ENCODE peak calls at places on chromosomes 11 and 22, in nine cellular contexts. One of them, this sample, is unnamed.

GRCh38 chr11:116275634-116276033 is 497.2 kb downstream of the BUD13 start:
- DNase-seq in activated CD8-positive, alpha-beta memory T cell treated with anti-CD3 and anti-CD28 coated beads, Interleukin-2, amount 50 U/mL, for 4 hours: no peak
- DNase-seq in heart right ventricle: no peak
- DNase-seq in small intestine: no peak
- DNase-seq in GM23338: no peak
- DNase-seq in AG09309: no peak
- DNase-seq in NCI-H1436 treated with DMSO at 0.1 percent for 48 hours: no peak
- DNase-seq in B cell: no peak
- DNase-seq in mesothelial cell of epicardium: no peak
- DNase-seq in this sample: no peak

GRCh38 chr11:19712281-19713220 is at the start of gene NAV2:
- DNase-seq in activated CD8-positive, alpha-beta memory T cell treated with anti-CD3 and anti-CD28 coated beads, Interleukin-2, amount 50 U/mL, for 4 hours: peak
- DNase-seq in heart right ventricle: peak
- DNase-seq in small intestine: peak
- DNase-seq in GM23338: peak
- DNase-seq in AG09309: peak
- DNase-seq in NCI-H1436 treated with DMSO at 0.1 percent for 48 hours: peak
- DNase-seq in B cell: peak
- DNase-seq in mesothelial cell of epicardium: peak
- DNase-seq in this sample: peak

GRCh38 chr11:66195867-66196266 is 72.6 kb upstream of the RAB1B start:
- DNase-seq in activated CD8-positive, alpha-beta memory T cell treated with anti-CD3 and anti-CD28 coated beads, Interleukin-2, amount 50 U/mL, for 4 hours: no peak
- DNase-seq in heart right ventricle: no peak
- DNase-seq in small intestine: no peak
- DNase-seq in GM23338: no peak
- DNase-seq in AG09309: no peak
- DNase-seq in NCI-H1436 treated with DMSO at 0.1 percent for 48 hours: no peak
- DNase-seq in B cell: no peak
- DNase-seq in mesothelial cell of epicardium: no peak
- DNase-seq in this sample: peak

GRCh38 chr11:5476184-5476819 is 12.2 kb upstream of the OR52D1 start:
- DNase-seq in activated CD8-positive, alpha-beta memory T cell treated with anti-CD3 and anti-CD28 coated beads, Interleukin-2, amount 50 U/mL, for 4 hours: peak
- DNase-seq in heart right ventricle: no peak
- DNase-seq in small intestine: peak
- DNase-seq in GM23338: peak
- DNase-seq in AG09309: peak
- DNase-seq in NCI-H1436 treated with DMSO at 0.1 percent for 48 hours: no peak
- DNase-seq in B cell: peak
- DNase-seq in mesothelial cell of epicardium: no peak
- DNase-seq in this sample: peak

GRCh38 chr22:49734390-49734789 is 93.3 kb downstream of the BRD1 start:
- DNase-seq in activated CD8-positive, alpha-beta memory T cell treated with anti-CD3 and anti-CD28 coated beads, Interleukin-2, amount 50 U/mL, for 4 hours: no peak
- DNase-seq in heart right ventricle: no peak
- DNase-seq in small intestine: no peak
- DNase-seq in GM23338: no peak
- DNase-seq in AG09309: no peak
- DNase-seq in NCI-H1436 treated with DMSO at 0.1 percent for 48 hours: no peak
- DNase-seq in B cell: no peak
- DNase-seq in mesothelial cell of epicardium: no peak
- DNase-seq in this sample: no peak

GRCh38 chr11:57568330-57568766 is 876 bp upstream of the UBE2L6 start:
- DNase-seq in activated CD8-positive, alpha-beta memory T cell treated with anti-CD3 and anti-CD28 coated beads, Interleukin-2, amount 50 U/mL, for 4 hours: peak
- DNase-seq in heart right ventricle: peak
- DNase-seq in small intestine: no peak
- DNase-seq in GM23338: peak
- DNase-seq in AG09309: peak
- DNase-seq in NCI-H1436 treated with DMSO at 0.1 percent for 48 hours: no peak
- DNase-seq in B cell: no peak
- DNase-seq in mesothelial cell of epicardium: no peak
- DNase-seq in this sample: peak

GRCh38 chr22:49197500-49197899 is 630.2 kb downstream of the BRD1 start:
- DNase-seq in activated CD8-positive, alpha-beta memory T cell treated with anti-CD3 and anti-CD28 coated beads, Interleukin-2, amount 50 U/mL, for 4 hours: no peak
- DNase-seq in heart right ventricle: no peak
- DNase-seq in small intestine: no peak
- DNase-seq in GM23338: no peak
- DNase-seq in AG09309: no peak
- DNase-seq in NCI-H1436 treated with DMSO at 0.1 percent for 48 hours: no peak
- DNase-seq in B cell: no peak
- DNase-seq in mesothelial cell of epicardium: peak
- DNase-seq in this sample: no peak

GRCh38 chr11:47797633-47798032 is 30.5 kb upstream of the FNBP4 start:
- DNase-seq in activated CD8-positive, alpha-beta memory T cell treated with anti-CD3 and anti-CD28 coated beads, Interleukin-2, amount 50 U/mL, for 4 hours: peak
- DNase-seq in heart right ventricle: no peak
- DNase-seq in small intestine: peak
- DNase-seq in GM23338: no peak
- DNase-seq in AG09309: peak
- DNase-seq in NCI-H1436 treated with DMSO at 0.1 percent for 48 hours: no peak
- DNase-seq in B cell: no peak
- DNase-seq in mesothelial cell of epicardium: no peak
- DNase-seq in this sample: no peak

GRCh38 chr11:38460901-38461300 is 1862.9 kb upstream of the RAG2 start:
- DNase-seq in activated CD8-positive, alpha-beta memory T cell treated with anti-CD3 and anti-CD28 coated beads, Interleukin-2, amount 50 U/mL, for 4 hours: no peak
- DNase-seq in heart right ventricle: no peak
- DNase-seq in small intestine: no peak
- DNase-seq in GM23338: peak
- DNase-seq in AG09309: no peak
- DNase-seq in NCI-H1436 treated with DMSO at 0.1 percent for 48 hours: peak
- DNase-seq in B cell: no peak
- DNase-seq in mesothelial cell of epicardium: peak
- DNase-seq in this sample: peak

GRCh38 chr11:2264366-2265011 is 5.9 kb downstream of the ASCL2 start:
- DNase-seq in activated CD8-positive, alpha-beta memory T cell treated with anti-CD3 and anti-CD28 coated beads, Interleukin-2, amount 50 U/mL, for 4 hours: no peak
- DNase-seq in heart right ventricle: no peak
- DNase-seq in small intestine: no peak
- DNase-seq in GM23338: no peak
- DNase-seq in AG09309: no peak
- DNase-seq in NCI-H1436 treated with DMSO at 0.1 percent for 48 hours: no peak
- DNase-seq in B cell: no peak
- DNase-seq in mesothelial cell of epicardium: no peak
- DNase-seq in this sample: no peak

GRCh38 chr22:49815641-49816071 is 12.0 kb downstream of the BRD1 start:
- DNase-seq in activated CD8-positive, alpha-beta memory T cell treated with anti-CD3 and anti-CD28 coated beads, Interleukin-2, amount 50 U/mL, for 4 hours: no peak
- DNase-seq in heart right ventricle: no peak
- DNase-seq in small intestine: no peak
- DNase-seq in GM23338: no peak
- DNase-seq in AG09309: no peak
- DNase-seq in NCI-H1436 treated with DMSO at 0.1 percent for 48 hours: no peak
- DNase-seq in B cell: no peak
- DNase-seq in mesothelial cell of epicardium: no peak
- DNase-seq in this sample: no peak

GRCh38 chr11:69799582-69799981 is 19.6 kb downstream of the FGF3 start:
- DNase-seq in activated CD8-positive, alpha-beta memory T cell treated with anti-CD3 and anti-CD28 coated beads, Interleukin-2, amount 50 U/mL, for 4 hours: no peak
- DNase-seq in heart right ventricle: no peak
- DNase-seq in small intestine: peak
- DNase-seq in GM23338: peak
- DNase-seq in AG09309: no peak
- DNase-seq in NCI-H1436 treated with DMSO at 0.1 percent for 48 hours: no peak
- DNase-seq in B cell: no peak
- DNase-seq in mesothelial cell of epicardium: no peak
- DNase-seq in this sample: no peak

GRCh38 chr11:117300301-117300700 is 9.2 kb downstream of the BACE1-AS start:
- DNase-seq in activated CD8-positive, alpha-beta memory T cell treated with anti-CD3 and anti-CD28 coated beads, Interleukin-2, amount 50 U/mL, for 4 hours: no peak
- DNase-seq in heart right ventricle: peak
- DNase-seq in small intestine: no peak
- DNase-seq in GM23338: peak
- DNase-seq in AG09309: no peak
- DNase-seq in NCI-H1436 treated with DMSO at 0.1 percent for 48 hours: no peak
- DNase-seq in B cell: no peak
- DNase-seq in mesothelial cell of epicardium: peak
- DNase-seq in this sample: peak

GRCh38 chr11:86301742-86302091 is 323 bp upstream of the HIKESHI start:
- DNase-seq in activated CD8-positive, alpha-beta memory T cell treated with anti-CD3 and anti-CD28 coated beads, Interleukin-2, amount 50 U/mL, for 4 hours: no peak
- DNase-seq in heart right ventricle: no peak
- DNase-seq in small intestine: no peak
- DNase-seq in GM23338: no peak
- DNase-seq in AG09309: no peak
- DNase-seq in NCI-H1436 treated with DMSO at 0.1 percent for 48 hours: no peak
- DNase-seq in B cell: no peak
- DNase-seq in mesothelial cell of epicardium: no peak
- DNase-seq in this sample: no peak

GRCh38 chr22:24440270-24440717 is 12.9 kb downstream of the ADORA2A start:
- DNase-seq in activated CD8-positive, alpha-beta memory T cell treated with anti-CD3 and anti-CD28 coated beads, Interleukin-2, amount 50 U/mL, for 4 hours: no peak
- DNase-seq in heart right ventricle: no peak
- DNase-seq in small intestine: no peak
- DNase-seq in GM23338: no peak
- DNase-seq in AG09309: no peak
- DNase-seq in NCI-H1436 treated with DMSO at 0.1 percent for 48 hours: no peak
- DNase-seq in B cell: no peak
- DNase-seq in mesothelial cell of epicardium: no peak
- DNase-seq in this sample: no peak

GRCh38 chr22:50270302-50271010 is at the start of gene MAPK11:
- DNase-seq in activated CD8-positive, alpha-beta memory T cell treated with anti-CD3 and anti-CD28 coated beads, Interleukin-2, amount 50 U/mL, for 4 hours: peak
- DNase-seq in heart right ventricle: peak
- DNase-seq in small intestine: peak
- DNase-seq in GM23338: peak
- DNase-seq in AG09309: no peak
- DNase-seq in NCI-H1436 treated with DMSO at 0.1 percent for 48 hours: no peak
- DNase-seq in B cell: peak
- DNase-seq in mesothelial cell of epicardium: peak
- DNase-seq in this sample: peak

GRCh38 chr22:44848296-44848741 is 95.9 kb downstream of the ARHGAP8 start:
- DNase-seq in activated CD8-positive, alpha-beta memory T cell treated with anti-CD3 and anti-CD28 coated beads, Interleukin-2, amount 50 U/mL, for 4 hours: no peak
- DNase-seq in heart right ventricle: no peak
- DNase-seq in small intestine: no peak
- DNase-seq in GM23338: no peak
- DNase-seq in AG09309: no peak
- DNase-seq in NCI-H1436 treated with DMSO at 0.1 percent for 48 hours: no peak
- DNase-seq in B cell: no peak
- DNase-seq in mesothelial cell of epicardium: no peak
- DNase-seq in this sample: no peak

GRCh38 chr11:80698646-80699045 is 1257.8 kb upstream of the TENM4 start:
- DNase-seq in activated CD8-positive, alpha-beta memory T cell treated with anti-CD3 and anti-CD28 coated beads, Interleukin-2, amount 50 U/mL, for 4 hours: no peak
- DNase-seq in heart right ventricle: no peak
- DNase-seq in small intestine: no peak
- DNase-seq in GM23338: no peak
- DNase-seq in AG09309: no peak
- DNase-seq in NCI-H1436 treated with DMSO at 0.1 percent for 48 hours: no peak
- DNase-seq in B cell: no peak
- DNase-seq in mesothelial cell of epicardium: no peak
- DNase-seq in this sample: no peak

GRCh38 chr11:93902921-93903320 is 52.5 kb upstream of the VSTM5 start:
- DNase-seq in activated CD8-positive, alpha-beta memory T cell treated with anti-CD3 and anti-CD28 coated beads, Interleukin-2, amount 50 U/mL, for 4 hours: no peak
- DNase-seq in heart right ventricle: no peak
- DNase-seq in small intestine: no peak
- DNase-seq in GM23338: no peak
- DNase-seq in AG09309: no peak
- DNase-seq in NCI-H1436 treated with DMSO at 0.1 percent for 48 hours: no peak
- DNase-seq in B cell: no peak
- DNase-seq in mesothelial cell of epicardium: no peak
- DNase-seq in this sample: no peak

GRCh38 chr11:12280838-12281565 is 96.4 kb upstream of the PARVA start:
- DNase-seq in activated CD8-positive, alpha-beta memory T cell treated with anti-CD3 and anti-CD28 coated beads, Interleukin-2, amount 50 U/mL, for 4 hours: no peak
- DNase-seq in heart right ventricle: no peak
- DNase-seq in small intestine: no peak
- DNase-seq in GM23338: no peak
- DNase-seq in AG09309: no peak
- DNase-seq in NCI-H1436 treated with DMSO at 0.1 percent for 48 hours: no peak
- DNase-seq in B cell: no peak
- DNase-seq in mesothelial cell of epicardium: no peak
- DNase-seq in this sample: no peak

GRCh38 chr11:2104524-2105440 is 34.4 kb downstream of the IGF2 start:
- DNase-seq in activated CD8-positive, alpha-beta memory T cell treated with anti-CD3 and anti-CD28 coated beads, Interleukin-2, amount 50 U/mL, for 4 hours: no peak
- DNase-seq in heart right ventricle: no peak
- DNase-seq in small intestine: no peak
- DNase-seq in GM23338: no peak
- DNase-seq in AG09309: no peak
- DNase-seq in NCI-H1436 treated with DMSO at 0.1 percent for 48 hours: no peak
- DNase-seq in B cell: no peak
- DNase-seq in mesothelial cell of epicardium: no peak
- DNase-seq in this sample: no peak

GRCh38 chr11:78197816-78198215 is 9.1 kb downstream of the USP35 start:
- DNase-seq in activated CD8-positive, alpha-beta memory T cell treated with anti-CD3 and anti-CD28 coated beads, Interleukin-2, amount 50 U/mL, for 4 hours: no peak
- DNase-seq in heart right ventricle: no peak
- DNase-seq in small intestine: no peak
- DNase-seq in GM23338: no peak
- DNase-seq in AG09309: no peak
- DNase-seq in NCI-H1436 treated with DMSO at 0.1 percent for 48 hours: no peak
- DNase-seq in B cell: no peak
- DNase-seq in mesothelial cell of epicardium: no peak
- DNase-seq in this sample: no peak

GRCh38 chr11:113681711-113682410 is 24.2 kb downstream of the TMPRSS5 start:
- DNase-seq in activated CD8-positive, alpha-beta memory T cell treated with anti-CD3 and anti-CD28 coated beads, Interleukin-2, amount 50 U/mL, for 4 hours: no peak
- DNase-seq in heart right ventricle: no peak
- DNase-seq in small intestine: no peak
- DNase-seq in GM23338: no peak
- DNase-seq in AG09309: no peak
- DNase-seq in NCI-H1436 treated with DMSO at 0.1 percent for 48 hours: no peak
- DNase-seq in B cell: no peak
- DNase-seq in mesothelial cell of epicardium: no peak
- DNase-seq in this sample: peak

GRCh38 chr22:32745251-32745995 is 56.1 kb upstream of the TIMP3 start:
- DNase-seq in activated CD8-positive, alpha-beta memory T cell treated with anti-CD3 and anti-CD28 coated beads, Interleukin-2, amount 50 U/mL, for 4 hours: no peak
- DNase-seq in heart right ventricle: peak
- DNase-seq in small intestine: no peak
- DNase-seq in GM23338: peak
- DNase-seq in AG09309: peak
- DNase-seq in NCI-H1436 treated with DMSO at 0.1 percent for 48 hours: no peak
- DNase-seq in B cell: no peak
- DNase-seq in mesothelial cell of epicardium: no peak
- DNase-seq in this sample: peak

GRCh38 chr11:20303451-20303965 is 60.0 kb upstream of the HTATIP2 start:
- DNase-seq in activated CD8-positive, alpha-beta memory T cell treated with anti-CD3 and anti-CD28 coated beads, Interleukin-2, amount 50 U/mL, for 4 hours: no peak
- DNase-seq in heart right ventricle: no peak
- DNase-seq in small intestine: no peak
- DNase-seq in GM23338: no peak
- DNase-seq in AG09309: no peak
- DNase-seq in NCI-H1436 treated with DMSO at 0.1 percent for 48 hours: no peak
- DNase-seq in B cell: no peak
- DNase-seq in mesothelial cell of epicardium: no peak
- DNase-seq in this sample: no peak

GRCh38 chr11:124891390-124891861 is 6.2 kb downstream of the ROBO4 start:
- DNase-seq in activated CD8-positive, alpha-beta memory T cell treated with anti-CD3 and anti-CD28 coated beads, Interleukin-2, amount 50 U/mL, for 4 hours: no peak
- DNase-seq in heart right ventricle: peak
- DNase-seq in small intestine: no peak
- DNase-seq in GM23338: peak
- DNase-seq in AG09309: no peak
- DNase-seq in NCI-H1436 treated with DMSO at 0.1 percent for 48 hours: no peak
- DNase-seq in B cell: no peak
- DNase-seq in mesothelial cell of epicardium: no peak
- DNase-seq in this sample: no peak